ENCODE peak calls at places on chromosome 3, in ten cellular contexts. One of them, this sample, is unnamed.

GRCh38 chr3:195204360-195205166 is 66.4 kb downstream of the XXYLT1 start:
- DNase-seq in Kasumi-1: no peak
- DNase-seq in stimulated activated CD4-positive, alpha-beta T cell treated with anti-CD3 and anti-CD28 coated beads, Interleukin-12 subunit alpha, Interleukin-12 subunit beta, amount 100 ng/mL, for 4 hours: no peak
- DNase-seq in tibial artery: no peak
- DNase-seq in EL: no peak
- DNase-seq in endothelial cell: no peak
- DNase-seq in NCI-H1436: no peak
- DNase-seq in uterus: peak
- DNase-seq in AG04450: no peak
- DNase-seq in pons: no peak
- DNase-seq in this sample: no peak

GRCh38 chr3:150931710-150932109 is 26.5 kb upstream of the MINDY4B start:
- DNase-seq in Kasumi-1: no peak
- DNase-seq in stimulated activated CD4-positive, alpha-beta T cell treated with anti-CD3 and anti-CD28 coated beads, Interleukin-12 subunit alpha, Interleukin-12 subunit beta, amount 100 ng/mL, for 4 hours: no peak
- DNase-seq in tibial artery: no peak
- DNase-seq in EL: no peak
- DNase-seq in endothelial cell: no peak
- DNase-seq in NCI-H1436: no peak
- DNase-seq in uterus: peak
- DNase-seq in AG04450: no peak
- DNase-seq in pons: peak
- DNase-seq in this sample: no peak

GRCh38 chr3:119294402-119294888 is 262 bp downstream of the ARHGAP31 start:
- DNase-seq in Kasumi-1: peak
- DNase-seq in stimulated activated CD4-positive, alpha-beta T cell treated with anti-CD3 and anti-CD28 coated beads, Interleukin-12 subunit alpha, Interleukin-12 subunit beta, amount 100 ng/mL, for 4 hours: peak
- DNase-seq in tibial artery: peak
- DNase-seq in EL: no peak
- DNase-seq in endothelial cell: no peak
- DNase-seq in NCI-H1436: no peak
- DNase-seq in uterus: peak
- DNase-seq in AG04450: no peak
- DNase-seq in pons: no peak
- DNase-seq in this sample: peak

GRCh38 chr3:49616061-49616460 is 58.1 kb upstream of the APEH start:
- DNase-seq in Kasumi-1: no peak
- DNase-seq in stimulated activated CD4-positive, alpha-beta T cell treated with anti-CD3 and anti-CD28 coated beads, Interleukin-12 subunit alpha, Interleukin-12 subunit beta, amount 100 ng/mL, for 4 hours: no peak
- DNase-seq in tibial artery: no peak
- DNase-seq in EL: no peak
- DNase-seq in endothelial cell: no peak
- DNase-seq in NCI-H1436: no peak
- DNase-seq in uterus: no peak
- DNase-seq in AG04450: no peak
- DNase-seq in pons: no peak
- DNase-seq in this sample: peak

GRCh38 chr3:170475091-170475705 is 56.5 kb downstream of the CLDN11 start:
- DNase-seq in Kasumi-1: no peak
- DNase-seq in stimulated activated CD4-positive, alpha-beta T cell treated with anti-CD3 and anti-CD28 coated beads, Interleukin-12 subunit alpha, Interleukin-12 subunit beta, amount 100 ng/mL, for 4 hours: no peak
- DNase-seq in tibial artery: no peak
- DNase-seq in EL: no peak
- DNase-seq in endothelial cell: no peak
- DNase-seq in NCI-H1436: no peak
- DNase-seq in uterus: no peak
- DNase-seq in AG04450: peak
- DNase-seq in pons: no peak
- DNase-seq in this sample: no peak

GRCh38 chr3:123633530-123633929 is 48.7 kb upstream of the HACD2 start:
- DNase-seq in Kasumi-1: no peak
- DNase-seq in stimulated activated CD4-positive, alpha-beta T cell treated with anti-CD3 and anti-CD28 coated beads, Interleukin-12 subunit alpha, Interleukin-12 subunit beta, amount 100 ng/mL, for 4 hours: no peak
- DNase-seq in tibial artery: no peak
- DNase-seq in EL: no peak
- DNase-seq in endothelial cell: no peak
- DNase-seq in NCI-H1436: no peak
- DNase-seq in uterus: no peak
- DNase-seq in AG04450: no peak
- DNase-seq in pons: no peak
- DNase-seq in this sample: no peak

GRCh38 chr3:99430348-99431134 is 207.9 kb upstream of the COL8A1 start:
- DNase-seq in Kasumi-1: no peak
- DNase-seq in stimulated activated CD4-positive, alpha-beta T cell treated with anti-CD3 and anti-CD28 coated beads, Interleukin-12 subunit alpha, Interleukin-12 subunit beta, amount 100 ng/mL, for 4 hours: no peak
- DNase-seq in tibial artery: no peak
- DNase-seq in EL: no peak
- DNase-seq in endothelial cell: no peak
- DNase-seq in NCI-H1436: no peak
- DNase-seq in uterus: no peak
- DNase-seq in AG04450: no peak
- DNase-seq in pons: no peak
- DNase-seq in this sample: no peak

GRCh38 chr3:109161487-109162108 is 25.1 kb downstream of the C3orf85 start:
- DNase-seq in Kasumi-1: no peak
- DNase-seq in stimulated activated CD4-positive, alpha-beta T cell treated with anti-CD3 and anti-CD28 coated beads, Interleukin-12 subunit alpha, Interleukin-12 subunit beta, amount 100 ng/mL, for 4 hours: no peak
- DNase-seq in tibial artery: no peak
- DNase-seq in EL: no peak
- DNase-seq in endothelial cell: no peak
- DNase-seq in NCI-H1436: no peak
- DNase-seq in uterus: no peak
- DNase-seq in AG04450: no peak
- DNase-seq in pons: no peak
- DNase-seq in this sample: no peak

GRCh38 chr3:187920871-187921270 is 175.6 kb upstream of the BCL6 start:
- DNase-seq in Kasumi-1: no peak
- DNase-seq in stimulated activated CD4-positive, alpha-beta T cell treated with anti-CD3 and anti-CD28 coated beads, Interleukin-12 subunit alpha, Interleukin-12 subunit beta, amount 100 ng/mL, for 4 hours: no peak
- DNase-seq in tibial artery: no peak
- DNase-seq in EL: no peak
- DNase-seq in endothelial cell: no peak
- DNase-seq in NCI-H1436: no peak
- DNase-seq in uterus: peak
- DNase-seq in AG04450: no peak
- DNase-seq in pons: no peak
- DNase-seq in this sample: no peak

GRCh38 chr3:62318365-62318751 is 55.0 kb downstream of the FEZF2 start:
- DNase-seq in Kasumi-1: no peak
- DNase-seq in stimulated activated CD4-positive, alpha-beta T cell treated with anti-CD3 and anti-CD28 coated beads, Interleukin-12 subunit alpha, Interleukin-12 subunit beta, amount 100 ng/mL, for 4 hours: no peak
- DNase-seq in tibial artery: no peak
- DNase-seq in EL: no peak
- DNase-seq in endothelial cell: peak
- DNase-seq in NCI-H1436: no peak
- DNase-seq in uterus: no peak
- DNase-seq in AG04450: no peak
- DNase-seq in pons: no peak
- DNase-seq in this sample: no peak

GRCh38 chr3:38110314-38111050 is 26.4 kb downstream of the ACAA1 start:
- DNase-seq in Kasumi-1: no peak
- DNase-seq in stimulated activated CD4-positive, alpha-beta T cell treated with anti-CD3 and anti-CD28 coated beads, Interleukin-12 subunit alpha, Interleukin-12 subunit beta, amount 100 ng/mL, for 4 hours: no peak
- DNase-seq in tibial artery: peak
- DNase-seq in EL: no peak
- DNase-seq in endothelial cell: no peak
- DNase-seq in NCI-H1436: no peak
- DNase-seq in uterus: no peak
- DNase-seq in AG04450: no peak
- DNase-seq in pons: no peak
- DNase-seq in this sample: no peak

GRCh38 chr3:175601521-175601920 is 742.4 kb downstream of the NAALADL2 start:
- DNase-seq in Kasumi-1: no peak
- DNase-seq in stimulated activated CD4-positive, alpha-beta T cell treated with anti-CD3 and anti-CD28 coated beads, Interleukin-12 subunit alpha, Interleukin-12 subunit beta, amount 100 ng/mL, for 4 hours: no peak
- DNase-seq in tibial artery: no peak
- DNase-seq in EL: no peak
- DNase-seq in endothelial cell: no peak
- DNase-seq in NCI-H1436: no peak
- DNase-seq in uterus: no peak
- DNase-seq in AG04450: no peak
- DNase-seq in pons: no peak
- DNase-seq in this sample: no peak

GRCh38 chr3:7721869-7722268 is 779.8 kb upstream of the LMCD1 start:
- DNase-seq in Kasumi-1: no peak
- DNase-seq in stimulated activated CD4-positive, alpha-beta T cell treated with anti-CD3 and anti-CD28 coated beads, Interleukin-12 subunit alpha, Interleukin-12 subunit beta, amount 100 ng/mL, for 4 hours: no peak
- DNase-seq in tibial artery: no peak
- DNase-seq in EL: no peak
- DNase-seq in endothelial cell: no peak
- DNase-seq in NCI-H1436: no peak
- DNase-seq in uterus: no peak
- DNase-seq in AG04450: no peak
- DNase-seq in pons: no peak
- DNase-seq in this sample: no peak

GRCh38 chr3:4999626-5000184 is 20.5 kb downstream of the BHLHE40 start:
- DNase-seq in Kasumi-1: no peak
- DNase-seq in stimulated activated CD4-positive, alpha-beta T cell treated with anti-CD3 and anti-CD28 coated beads, Interleukin-12 subunit alpha, Interleukin-12 subunit beta, amount 100 ng/mL, for 4 hours: no peak
- DNase-seq in tibial artery: no peak
- DNase-seq in EL: peak
- DNase-seq in endothelial cell: no peak
- DNase-seq in NCI-H1436: no peak
- DNase-seq in uterus: no peak
- DNase-seq in AG04450: no peak
- DNase-seq in pons: no peak
- DNase-seq in this sample: peak

GRCh38 chr3:52372822-52373504 is 56.8 kb downstream of the DNAH1 start:
- DNase-seq in Kasumi-1: peak
- DNase-seq in stimulated activated CD4-positive, alpha-beta T cell treated with anti-CD3 and anti-CD28 coated beads, Interleukin-12 subunit alpha, Interleukin-12 subunit beta, amount 100 ng/mL, for 4 hours: peak
- DNase-seq in tibial artery: peak
- DNase-seq in EL: no peak
- DNase-seq in endothelial cell: peak
- DNase-seq in NCI-H1436: no peak
- DNase-seq in uterus: no peak
- DNase-seq in AG04450: no peak
- DNase-seq in pons: no peak
- DNase-seq in this sample: no peak

GRCh38 chr3:117820900-117821299 is 1111.3 kb downstream of the TUSC7 start:
- DNase-seq in Kasumi-1: no peak
- DNase-seq in stimulated activated CD4-positive, alpha-beta T cell treated with anti-CD3 and anti-CD28 coated beads, Interleukin-12 subunit alpha, Interleukin-12 subunit beta, amount 100 ng/mL, for 4 hours: no peak
- DNase-seq in tibial artery: no peak
- DNase-seq in EL: peak
- DNase-seq in endothelial cell: no peak
- DNase-seq in NCI-H1436: no peak
- DNase-seq in uterus: no peak
- DNase-seq in AG04450: peak
- DNase-seq in pons: no peak
- DNase-seq in this sample: no peak

GRCh38 chr3:186841637-186842036 is 873 bp upstream of the ADIPOQ start:
- DNase-seq in Kasumi-1: no peak
- DNase-seq in stimulated activated CD4-positive, alpha-beta T cell treated with anti-CD3 and anti-CD28 coated beads, Interleukin-12 subunit alpha, Interleukin-12 subunit beta, amount 100 ng/mL, for 4 hours: no peak
- DNase-seq in tibial artery: no peak
- DNase-seq in EL: no peak
- DNase-seq in endothelial cell: no peak
- DNase-seq in NCI-H1436: no peak
- DNase-seq in uterus: no peak
- DNase-seq in AG04450: no peak
- DNase-seq in pons: no peak
- DNase-seq in this sample: no peak

GRCh38 chr3:112303811-112304325 is 9.9 kb upstream of the SLC9C1 start:
- DNase-seq in Kasumi-1: no peak
- DNase-seq in stimulated activated CD4-positive, alpha-beta T cell treated with anti-CD3 and anti-CD28 coated beads, Interleukin-12 subunit alpha, Interleukin-12 subunit beta, amount 100 ng/mL, for 4 hours: no peak
- DNase-seq in tibial artery: no peak
- DNase-seq in EL: peak
- DNase-seq in endothelial cell: peak
- DNase-seq in NCI-H1436: no peak
- DNase-seq in uterus: peak
- DNase-seq in AG04450: no peak
- DNase-seq in pons: peak
- DNase-seq in this sample: no peak

GRCh38 chr3:154730221-154730620 is 300.2 kb upstream of the GPR149 start:
- DNase-seq in Kasumi-1: no peak
- DNase-seq in stimulated activated CD4-positive, alpha-beta T cell treated with anti-CD3 and anti-CD28 coated beads, Interleukin-12 subunit alpha, Interleukin-12 subunit beta, amount 100 ng/mL, for 4 hours: no peak
- DNase-seq in tibial artery: no peak
- DNase-seq in EL: no peak
- DNase-seq in endothelial cell: no peak
- DNase-seq in NCI-H1436: peak
- DNase-seq in uterus: no peak
- DNase-seq in AG04450: no peak
- DNase-seq in pons: peak
- DNase-seq in this sample: no peak

GRCh38 chr3:23041918-23042696 is 161.0 kb upstream of the UBE2E2 start:
- DNase-seq in Kasumi-1: no peak
- DNase-seq in stimulated activated CD4-positive, alpha-beta T cell treated with anti-CD3 and anti-CD28 coated beads, Interleukin-12 subunit alpha, Interleukin-12 subunit beta, amount 100 ng/mL, for 4 hours: no peak
- DNase-seq in tibial artery: peak
- DNase-seq in EL: peak
- DNase-seq in endothelial cell: no peak
- DNase-seq in NCI-H1436: no peak
- DNase-seq in uterus: no peak
- DNase-seq in AG04450: no peak
- DNase-seq in pons: no peak
- DNase-seq in this sample: peak

GRCh38 chr3:72820405-72820804 is 27.8 kb downstream of the SHQ1 start:
- DNase-seq in Kasumi-1: peak
- DNase-seq in stimulated activated CD4-positive, alpha-beta T cell treated with anti-CD3 and anti-CD28 coated beads, Interleukin-12 subunit alpha, Interleukin-12 subunit beta, amount 100 ng/mL, for 4 hours: no peak
- DNase-seq in tibial artery: no peak
- DNase-seq in EL: peak
- DNase-seq in endothelial cell: no peak
- DNase-seq in NCI-H1436: no peak
- DNase-seq in uterus: no peak
- DNase-seq in AG04450: no peak
- DNase-seq in pons: peak
- DNase-seq in this sample: no peak

GRCh38 chr3:4507010-4507596 is 14.0 kb downstream of the ITPR1 start:
- DNase-seq in Kasumi-1: no peak
- DNase-seq in stimulated activated CD4-positive, alpha-beta T cell treated with anti-CD3 and anti-CD28 coated beads, Interleukin-12 subunit alpha, Interleukin-12 subunit beta, amount 100 ng/mL, for 4 hours: no peak
- DNase-seq in tibial artery: no peak
- DNase-seq in EL: no peak
- DNase-seq in endothelial cell: no peak
- DNase-seq in NCI-H1436: no peak
- DNase-seq in uterus: no peak
- DNase-seq in AG04450: no peak
- DNase-seq in pons: no peak
- DNase-seq in this sample: no peak

GRCh38 chr3:11558918-11559815 is 84.5 kb downstream of the VGLL4 start:
- DNase-seq in Kasumi-1: no peak
- DNase-seq in stimulated activated CD4-positive, alpha-beta T cell treated with anti-CD3 and anti-CD28 coated beads, Interleukin-12 subunit alpha, Interleukin-12 subunit beta, amount 100 ng/mL, for 4 hours: no peak
- DNase-seq in tibial artery: no peak
- DNase-seq in EL: no peak
- DNase-seq in endothelial cell: no peak
- DNase-seq in NCI-H1436: no peak
- DNase-seq in uterus: no peak
- DNase-seq in AG04450: no peak
- DNase-seq in pons: no peak
- DNase-seq in this sample: no peak

GRCh38 chr3:85397434-85397833 is 438.6 kb downstream of the CADM2 start:
- DNase-seq in Kasumi-1: no peak
- DNase-seq in stimulated activated CD4-positive, alpha-beta T cell treated with anti-CD3 and anti-CD28 coated beads, Interleukin-12 subunit alpha, Interleukin-12 subunit beta, amount 100 ng/mL, for 4 hours: no peak
- DNase-seq in tibial artery: no peak
- DNase-seq in EL: no peak
- DNase-seq in endothelial cell: no peak
- DNase-seq in NCI-H1436: no peak
- DNase-seq in uterus: no peak
- DNase-seq in AG04450: no peak
- DNase-seq in pons: no peak
- DNase-seq in this sample: no peak

GRCh38 chr3:159950156-159950898 is 38.3 kb upstream of the IL12A start:
- DNase-seq in Kasumi-1: no peak
- DNase-seq in stimulated activated CD4-positive, alpha-beta T cell treated with anti-CD3 and anti-CD28 coated beads, Interleukin-12 subunit alpha, Interleukin-12 subunit beta, amount 100 ng/mL, for 4 hours: no peak
- DNase-seq in tibial artery: no peak
- DNase-seq in EL: no peak
- DNase-seq in endothelial cell: no peak
- DNase-seq in NCI-H1436: no peak
- DNase-seq in uterus: no peak
- DNase-seq in AG04450: no peak
- DNase-seq in pons: no peak
- DNase-seq in this sample: no peak

GRCh38 chr3:194254032-194254431 is 97.1 kb downstream of the CPN2 start:
- DNase-seq in Kasumi-1: no peak
- DNase-seq in stimulated activated CD4-positive, alpha-beta T cell treated with anti-CD3 and anti-CD28 coated beads, Interleukin-12 subunit alpha, Interleukin-12 subunit beta, amount 100 ng/mL, for 4 hours: no peak
- DNase-seq in tibial artery: no peak
- DNase-seq in EL: no peak
- DNase-seq in endothelial cell: peak
- DNase-seq in NCI-H1436: no peak
- DNase-seq in uterus: no peak
- DNase-seq in AG04450: no peak
- DNase-seq in pons: no peak
- DNase-seq in this sample: no peak

GRCh38 chr3:50502225-50502583 is 1.2 kb downstream of the CACNA2D2 start:
- DNase-seq in Kasumi-1: peak
- DNase-seq in stimulated activated CD4-positive, alpha-beta T cell treated with anti-CD3 and anti-CD28 coated beads, Interleukin-12 subunit alpha, Interleukin-12 subunit beta, amount 100 ng/mL, for 4 hours: no peak
- DNase-seq in tibial artery: no peak
- DNase-seq in EL: no peak
- DNase-seq in endothelial cell: no peak
- DNase-seq in NCI-H1436: no peak
- DNase-seq in uterus: no peak
- DNase-seq in AG04450: no peak
- DNase-seq in pons: no peak
- DNase-seq in this sample: no peak

GRCh38 chr3:169552533-169552932 is 111.0 kb downstream of the MECOM start:
- DNase-seq in Kasumi-1: no peak
- DNase-seq in stimulated activated CD4-positive, alpha-beta T cell treated with anti-CD3 and anti-CD28 coated beads, Interleukin-12 subunit alpha, Interleukin-12 subunit beta, amount 100 ng/mL, for 4 hours: no peak
- DNase-seq in tibial artery: no peak
- DNase-seq in EL: no peak
- DNase-seq in endothelial cell: no peak
- DNase-seq in NCI-H1436: no peak
- DNase-seq in uterus: no peak
- DNase-seq in AG04450: no peak
- DNase-seq in pons: no peak
- DNase-seq in this sample: no peak